ENCODE peak calls at places on chromosomes 7 and 10, in four cellular contexts. R, X, H and I are unnamed samples.

GRCh38 chr7:16933296-16934248 is 51.8 kb upstream of the AGR3 start:
- DNase-seq in R (no peak), X (no peak), H (no peak), I (no peak)

GRCh38 chr10:11602919-11603523 is 8.4 kb downstream of the USP6NL start:
- DNase-seq in R (no peak), X (no peak), H (no peak), I (no peak)

GRCh38 chr7:105198223-105198622 is 184.2 kb downstream of the KMT2E start:
- DNase-seq in H (no peak), R (no peak), X (peak; percentile 87), I (no peak)

GRCh38 chr10:9944690-9945089 is 1073.0 kb upstream of the CELF2 start:
- DNase-seq in R (no peak), H (no peak), X (no peak), I (no peak)

GRCh38 chr7:1703475-1704325 is 33.6 kb downstream of the ELFN1 start:
- DNase-seq in H (no peak), X (no peak), R (no peak), I (no peak)

GRCh38 chr7:140639366-140640053 is 1.1 kb downstream of the DENND2A start:
- DNase-seq in R (no peak), H (no peak), X (no peak), I (no peak)

GRCh38 chr7:11341285-11341944 is 367.7 kb downstream of the PHF14 start:
- DNase-seq in X (no peak), R (no peak), H (no peak), I (no peak)

GRCh38 chr7:133391220-133391619 is 138.3 kb downstream of the EXOC4 start:
- DNase-seq in H (no peak), X (no peak), R (no peak), I (no peak)

GRCh38 chr7:86923530-86923929 is 135.9 kb downstream of the ELAPOR2 start:
- DNase-seq in H (no peak), X (no peak), R (no peak), I (no peak)